ENCODE peak calls at places on chromosomes 5 and 9, in six cellular contexts. H is K562, I is GM12878, U is H1, O is GM12892, X is HepG2. Z is an unnamed sample.

GRCh38 chr5:156893517-156893916 is 43.4 kb downstream of the PPP1R2B start:
- DNase-seq in O (no peak), I (peak; percentile 52), H (no peak), X (no peak), U (no peak), Z (no peak)

GRCh38 chr5:1835431-1835830 is 34.2 kb downstream of the NDUFS6 start:
- DNase-seq in O (no peak), X (no peak), I (no peak), U (no peak), H (no peak), Z (no peak)

GRCh38 chr9:22010881-22011625 is 1.9 kb upstream of the CDKN2B start:
- DNase-seq in O (no peak), H (no peak), X (peak; percentile 20), I (no peak), U (no peak), Z (no peak)

GRCh38 chr9:77815260-77815659 is 167.1 kb upstream of the GNA14 start:
- DNase-seq in U (no peak), H (no peak), I (no peak), O (no peak), X (no peak), Z (no peak)

GRCh38 chr5:73911761-73912393 is 285.9 kb downstream of the ARHGEF28 start:
- DNase-seq in X (no peak), H (no peak), O (no peak), I (no peak), U (no peak), Z (no peak)

GRCh38 chr5:59055745-59056448 is 473.0 kb downstream of the RAB3C start:
- DNase-seq in I (no peak), O (no peak), X (no peak), H (no peak), U (no peak), Z (no peak)

GRCh38 chr5:157516016-157516415 is 56.0 kb downstream of the NIPAL4 start:
- DNase-seq in H (no peak), O (no peak), U (no peak), X (no peak), I (no peak), Z (no peak)

GRCh38 chr9:134814598-134815215 is 65.9 kb upstream of the FCN2 start:
- DNase-seq in X (no peak), I (no peak), U (no peak), H (no peak), O (no peak), Z (no peak)

GRCh38 chr5:159104058-159104651 is 4.4 kb upstream of the EBF1 start:
- DNase-seq in X (no peak), I (no peak), O (no peak), U (no peak), H (peak; percentile 30), Z (no peak)

GRCh38 chr5:82975812-82976211 is 101.4 kb downstream of the TMEM167A start:
- DNase-seq in H (no peak), U (no peak), I (no peak), X (peak; percentile 37), O (no peak), Z (no peak)

GRCh38 chr5:72555871-72556270 is 48.7 kb upstream of the ZNF366 start:
- DNase-seq in O (no peak), H (no peak), U (no peak), I (no peak), X (no peak), Z (no peak)

GRCh38 chr5:172168311-172168710 is 19.7 kb downstream of the STK10 start:
- DNase-seq in I (no peak), X (no peak), O (no peak), H (no peak), U (no peak), Z (no peak)

GRCh38 chr5:142922223-142922952 is 152.2 kb downstream of the ARHGAP26 start:
- DNase-seq in H (peak; percentile 8), O (no peak), U (no peak), I (peak; percentile 21), X (peak; percentile 95), Z (no peak)

GRCh38 chr5:176687881-176688280 is 40.6 kb downstream of the TSPAN17 start:
- DNase-seq in H (no peak), I (no peak), U (peak; percentile 21), O (no peak), X (no peak), Z (no peak)

GRCh38 chr5:66769839-66770617 is 173.8 kb downstream of the MAST4 start:
- DNase-seq in U (peak; percentile 41), O (no peak), H (no peak), X (peak; percentile 5), I (no peak), Z (no peak)

GRCh38 chr9:14524881-14525515 is 168.2 kb downstream of the ZDHHC21 start:
- DNase-seq in I (no peak), X (no peak), O (no peak), U (no peak), H (no peak), Z (no peak)

GRCh38 chr9:134818591-134818990 is 62.0 kb upstream of the FCN2 start:
- DNase-seq in I (no peak), O (no peak), U (no peak), X (no peak), H (no peak), Z (no peak)

GRCh38 chr9:101711330-101711941 is 27.0 kb downstream of the GRIN3A start:
- DNase-seq in H (peak; percentile 47), I (no peak), X (peak; percentile 23), O (peak; percentile 11), U (no peak), Z (no peak)

GRCh38 chr9:130946778-130947617 is 8.0 kb upstream of the FIBCD1 start:
- DNase-seq in H (peak; percentile 66), I (no peak), U (no peak), X (no peak), O (no peak), Z (no peak)

GRCh38 chr9:125703662-125704061 is 3.3 kb downstream of the MAPKAP1 start:
- DNase-seq in O (no peak), I (no peak), U (no peak), X (no peak), H (no peak), Z (no peak)

GRCh38 chr9:125705893-125706292 is 1.1 kb downstream of the MAPKAP1 start:
- DNase-seq in U (no peak), X (no peak), H (no peak), I (no peak), O (no peak), Z (no peak)

GRCh38 chr9:125701351-125701750 is 5.7 kb downstream of the MAPKAP1 start:
- DNase-seq in I (no peak), O (no peak), H (no peak), U (no peak), X (no peak), Z (no peak)

GRCh38 chr9:125706661-125707539 is at the start of gene MAPKAP1:
- DNase-seq in H (peak; percentile 97), U (peak; percentile 91), X (peak; percentile 91), I (peak; percentile 81), O (peak; percentile 91), Z (peak; percentile 93)
- TF ChIP-seq POLR2AphosphoS5 in H (peak; percentile 82), U (peak; percentile 48), X (peak; percentile 90), I (peak; percentile 84), O (peak; percentile 83), Z (peak; percentile 83)

GRCh38 chr9:125409637-125410521 is 148.3 kb downstream of the GAPVD1 start:
- DNase-seq in U (no peak), O (no peak), H (peak; percentile 97), X (peak; percentile 48), I (no peak), Z (peak; percentile 87)

GRCh38 chr9:125407432-125407973 is 145.9 kb downstream of the GAPVD1 start:
- DNase-seq in O (no peak), X (no peak), U (no peak), I (no peak), H (no peak), Z (no peak)

GRCh38 chr9:125406812-125407087 is 145.1 kb downstream of the GAPVD1 start:
- DNase-seq in O (no peak), X (no peak), H (no peak), U (no peak), I (no peak), Z (no peak)

GRCh38 chr9:125409217-125409636 is 147.6 kb downstream of the GAPVD1 start:
- DNase-seq in I (no peak), H (peak; percentile 45), U (no peak), O (no peak), X (no peak), Z (peak; percentile 58)

DNA sequence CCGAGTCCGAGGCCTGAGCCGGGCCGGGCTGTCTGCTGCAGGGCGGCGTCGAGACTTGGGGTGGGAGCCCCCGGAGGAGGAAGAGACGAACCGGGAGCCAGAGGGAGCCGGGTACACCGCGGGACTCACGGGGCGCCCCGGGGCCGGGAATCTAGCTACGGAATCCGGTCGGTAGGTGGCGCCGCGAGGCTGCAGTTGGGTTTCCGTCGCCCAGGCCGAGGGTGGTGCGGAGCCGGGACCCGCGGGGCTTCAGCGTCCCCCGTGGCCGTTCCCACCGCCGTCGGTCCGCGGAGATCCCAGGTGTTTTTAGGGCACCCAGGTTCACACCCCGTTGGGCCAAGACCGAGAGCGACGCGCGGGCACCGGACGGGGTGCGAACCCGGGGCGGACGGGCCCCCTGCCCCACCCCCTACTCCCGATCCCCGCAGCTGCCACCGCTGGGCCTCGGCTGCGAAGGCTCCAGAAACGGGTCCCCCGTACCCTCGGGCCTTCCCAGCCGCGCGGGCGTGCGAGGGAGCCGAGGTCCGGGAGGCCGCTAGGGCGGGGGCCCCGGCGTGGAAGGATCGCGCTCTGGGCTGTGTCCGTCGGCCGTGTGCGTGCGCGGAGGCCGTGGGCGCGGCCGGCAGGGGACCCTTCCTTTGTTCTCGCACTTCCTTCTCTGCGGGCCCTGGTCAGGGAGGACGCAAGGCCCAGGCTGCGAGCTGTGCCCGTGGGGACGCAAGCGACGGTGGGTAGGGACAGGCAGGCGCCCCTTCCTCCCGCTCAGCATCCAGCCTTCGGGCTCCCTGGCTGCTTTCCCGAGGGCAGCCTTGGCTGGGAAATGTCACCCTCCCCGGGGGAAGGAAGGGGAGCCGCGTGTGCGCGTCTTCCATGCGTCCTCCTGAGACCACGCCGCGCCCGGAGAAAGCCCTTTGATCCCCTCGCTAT is 146.6 kb downstream of the GAPVD1 start:
- DNase-seq in I (no peak), X (peak; percentile 39), U (no peak), O (peak; percentile 98), H (peak; percentile 92), Z (peak; percentile 97)
- TF ChIP-seq POLR2A in I (peak; percentile 27), X (no peak), U (no peak), O (no peak), H (no peak), Z (no peak)

GRCh38 chr5:15044521-15044920 is 172.9 kb upstream of the ANKH start:
- DNase-seq in I (no peak), X (no peak), O (no peak), H (no peak), U (no peak), Z (no peak)
- TF ChIP-seq TAF1 in I (no peak), X (no peak), O (no peak), H (no peak), U (no peak), Z (no peak)

GRCh38 chr9:129135476-129135875 is 24.3 kb downstream of the PTPA start:
- DNase-seq in U (no peak), I (no peak), H (no peak), O (no peak), X (no peak), Z (no peak)

GRCh38 chr9:129130791-129131190 is 19.6 kb downstream of the PTPA start:
- DNase-seq in O (no peak), I (no peak), H (no peak), U (no peak), X (no peak), Z (no peak)

GRCh38 chr9:129128689-129129088 is 17.5 kb downstream of the PTPA start:
- DNase-seq in O (no peak), U (no peak), H (no peak), I (no peak), X (no peak), Z (no peak)

GRCh38 chr9:129133067-129133466 is 21.9 kb downstream of the PTPA start:
- DNase-seq in X (no peak), U (no peak), O (no peak), H (no peak), I (no peak), Z (no peak)

GRCh38 chr9:129131300-129132145 is 20.3 kb downstream of the PTPA start:
- DNase-seq in O (peak; percentile 92), I (no peak), H (peak; percentile 89), X (peak; percentile 43), U (no peak), Z (peak; percentile 92)
- TF ChIP-seq POLR2AphosphoS5 in O (no peak), I (no peak), H (no peak), X (no peak), U (no peak), Z (no peak)